ENCODE peak calls at places on chromosomes 16 and 17, in seven cellular contexts. L, K, R, M, P, E and J are unnamed samples.

GRCh38 chr17:75892556-75893224 is 4.1 kb downstream of the TRIM65 start:
- DNase-seq in K (no peak), R (no peak), E (no peak), P (no peak), L (no peak), M (no peak), J (no peak)

GRCh38 chr16:81728435-81728834 is 50.7 kb upstream of the PLCG2 start:
- DNase-seq in E (no peak), M (no peak), R (no peak), L (no peak), P (no peak), K (no peak), J (no peak)

GRCh38 chr17:73142763-73143395 is 21.9 kb upstream of the SSTR2 start:
- DNase-seq in L (no peak), M (no peak), K (no peak), E (no peak), P (peak; percentile 97), R (peak; percentile 46), J (peak; percentile 46)

GRCh38 chr17:47072881-47073280 is 93.8 kb upstream of the RPRML start:
- DNase-seq in L (no peak), M (no peak), K (peak; percentile 2), P (peak; percentile 12), E (no peak), R (no peak), J (peak; percentile 9)

GRCh38 chr17:56131431-56131830 is 21.8 kb upstream of the ANKFN1 start:
- DNase-seq in R (no peak), M (no peak), L (no peak), P (no peak), E (no peak), K (no peak), J (peak; percentile 46)

GRCh38 chr16:57335361-57335760 is 23.2 kb upstream of the CCL22 start:
- DNase-seq in P (no peak), K (no peak), L (no peak), E (no peak), M (no peak), R (no peak), J (no peak)

GRCh38 chr17:74119049-74119580 is 84.4 kb upstream of the RPL38 start:
- DNase-seq in R (no peak), L (no peak), K (no peak), E (no peak), P (no peak), M (no peak), J (no peak)

GRCh38 chr17:42653179-42654124 is 5.6 kb upstream of the TUBG2 start:
- DNase-seq in P (no peak), L (peak; percentile 82), E (no peak), R (peak; percentile 62), M (no peak), K (no peak), J (peak; percentile 78)

GRCh38 chr16:81106826-81107503 is 10.8 kb upstream of the GCSH start:
- DNase-seq in R (no peak), K (no peak), P (no peak), E (no peak), L (no peak), M (no peak), J (peak; percentile 4)

GRCh38 chr17:80781188-80781577 is 210.5 kb upstream of the CHMP6 start:
- DNase-seq in R (no peak), E (no peak), L (no peak), K (no peak), M (no peak), P (peak; percentile 76), J (no peak)

GRCh38 chr17:58308985-58309917 is 19.3 kb downstream of the TSPOAP1 start:
- DNase-seq in E (no peak), K (no peak), L (no peak), M (no peak), P (no peak), R (no peak), J (no peak)

GRCh38 chr16:10181196-10182162 is 749 bp downstream of the GRIN2A start:
- DNase-seq in M (peak; percentile 10), E (peak; percentile 49), L (peak; percentile 69), K (no peak), R (peak; percentile 87), P (no peak), J (peak; percentile 18)

GRCh38 chr17:82767041-82767754 is 15.3 kb downstream of the TBCD start:
- DNase-seq in P (peak; percentile 71), M (no peak), E (peak; percentile 17), R (peak; percentile 57), K (no peak), L (peak; percentile 35), J (peak; percentile 14)